ENCODE peak calls at places on chromosome 22, in ten cellular contexts. One of them, this sample, is unnamed.

GRCh38 chr22:30742291-30743256 is 47.9 kb downstream of the OSBP2 start:
- DNase-seq in neural progenitor cell: no peak
- DNase-seq in fibroblast of mammary gland: peak
- DNase-seq in GM06990: no peak
- DNase-seq in AG04450: no peak
- DNase-seq in tibial nerve: no peak
- DNase-seq in fibroblast of lung: peak
- DNase-seq in lower leg skin: no peak
- DNase-seq in uterus: no peak
- DNase-seq in B cell: no peak
- DNase-seq in this sample: no peak

GRCh38 chr22:37616205-37617083 is 7.8 kb downstream of the GGA1 start:
- DNase-seq in fibroblast of lung: no peak
- DNase-seq in fibroblast of mammary gland: peak
- DNase-seq in GM06990: no peak
- DNase-seq in neural progenitor cell: no peak
- DNase-seq in lower leg skin: no peak
- DNase-seq in tibial nerve: no peak
- DNase-seq in AG04450: no peak
- DNase-seq in B cell: peak
- DNase-seq in uterus: no peak
- DNase-seq in this sample: no peak

GRCh38 chr22:42459273-42460040 is 27.3 kb upstream of the NFAM1 start:
- DNase-seq in uterus: no peak
- DNase-seq in B cell: no peak
- DNase-seq in tibial nerve: no peak
- DNase-seq in fibroblast of lung: no peak
- DNase-seq in GM06990: no peak
- DNase-seq in AG04450: no peak
- DNase-seq in neural progenitor cell: no peak
- DNase-seq in lower leg skin: no peak
- DNase-seq in fibroblast of mammary gland: no peak
- DNase-seq in this sample: no peak

GRCh38 chr22:46547883-46548244 is 10.4 kb upstream of the CELSR1 start:
- DNase-seq in AG04450: peak
- DNase-seq in lower leg skin: peak
- DNase-seq in fibroblast of mammary gland: peak
- DNase-seq in tibial nerve: peak
- DNase-seq in uterus: peak
- DNase-seq in GM06990: no peak
- DNase-seq in neural progenitor cell: no peak
- DNase-seq in fibroblast of lung: peak
- DNase-seq in B cell: no peak
- DNase-seq in this sample: no peak

GRCh38 chr22:46614070-46614931 is 5.9 kb upstream of the GRAMD4 start:
- DNase-seq in B cell: peak
- DNase-seq in fibroblast of lung: no peak
- DNase-seq in uterus: no peak
- DNase-seq in lower leg skin: no peak
- DNase-seq in fibroblast of mammary gland: no peak
- DNase-seq in GM06990: peak
- DNase-seq in AG04450: no peak
- DNase-seq in tibial nerve: no peak
- DNase-seq in neural progenitor cell: no peak
- DNase-seq in this sample: no peak

GRCh38 chr22:35397095-35397904 is 2.6 kb upstream of the MCM5 start:
- DNase-seq in fibroblast of lung: peak
- DNase-seq in GM06990: no peak
- DNase-seq in uterus: no peak
- DNase-seq in tibial nerve: no peak
- DNase-seq in fibroblast of mammary gland: peak
- DNase-seq in lower leg skin: no peak
- DNase-seq in AG04450: no peak
- DNase-seq in neural progenitor cell: no peak
- DNase-seq in B cell: no peak
- DNase-seq in this sample: no peak

GRCh38 chr22:46072030-46072881 is 78.1 kb upstream of the PPARA start:
- DNase-seq in tibial nerve: peak
- DNase-seq in neural progenitor cell: peak
- DNase-seq in fibroblast of lung: peak
- DNase-seq in AG04450: no peak
- DNase-seq in uterus: peak
- DNase-seq in lower leg skin: no peak
- DNase-seq in fibroblast of mammary gland: peak
- DNase-seq in B cell: peak
- DNase-seq in GM06990: peak
- DNase-seq in this sample: peak

GRCh38 chr22:22110548-22111266 is 128.1 kb upstream of the TOP3B start:
- DNase-seq in AG04450: peak
- DNase-seq in lower leg skin: no peak
- DNase-seq in fibroblast of lung: peak
- DNase-seq in uterus: peak
- DNase-seq in fibroblast of mammary gland: peak
- DNase-seq in GM06990: no peak
- DNase-seq in neural progenitor cell: peak
- DNase-seq in tibial nerve: no peak
- DNase-seq in B cell: peak
- DNase-seq in this sample: no peak

GRCh38 chr22:50612715-50613221 is 12.2 kb downstream of the MAPK8IP2 start:
- DNase-seq in neural progenitor cell: peak
- DNase-seq in GM06990: no peak
- DNase-seq in fibroblast of mammary gland: no peak
- DNase-seq in uterus: no peak
- DNase-seq in AG04450: no peak
- DNase-seq in B cell: no peak
- DNase-seq in lower leg skin: no peak
- DNase-seq in fibroblast of lung: no peak
- DNase-seq in tibial nerve: no peak
- DNase-seq in this sample: no peak

GRCh38 chr22:35334010-35334409 is 34.3 kb downstream of the TOM1 start:
- DNase-seq in AG04450: no peak
- DNase-seq in fibroblast of lung: no peak
- DNase-seq in B cell: no peak
- DNase-seq in neural progenitor cell: no peak
- DNase-seq in GM06990: peak
- DNase-seq in fibroblast of mammary gland: no peak
- DNase-seq in uterus: no peak
- DNase-seq in tibial nerve: no peak
- DNase-seq in lower leg skin: no peak
- DNase-seq in this sample: no peak

GRCh38 chr22:47127441-47127871 is 365.0 kb downstream of the TBC1D22A start:
- DNase-seq in GM06990: no peak
- DNase-seq in B cell: no peak
- DNase-seq in uterus: no peak
- DNase-seq in lower leg skin: no peak
- DNase-seq in neural progenitor cell: no peak
- DNase-seq in fibroblast of mammary gland: no peak
- DNase-seq in fibroblast of lung: no peak
- DNase-seq in AG04450: no peak
- DNase-seq in tibial nerve: no peak
- DNase-seq in this sample: no peak

GRCh38 chr22:28155808-28156207 is 236.8 kb upstream of the PITPNB start:
- DNase-seq in neural progenitor cell: no peak
- DNase-seq in tibial nerve: no peak
- DNase-seq in lower leg skin: no peak
- DNase-seq in GM06990: no peak
- DNase-seq in uterus: no peak
- DNase-seq in B cell: no peak
- DNase-seq in fibroblast of lung: no peak
- DNase-seq in fibroblast of mammary gland: peak
- DNase-seq in AG04450: no peak
- DNase-seq in this sample: no peak

GRCh38 chr22:19523240-19524169 is 705 bp downstream of the CLDN5 start:
- DNase-seq in B cell: no peak
- DNase-seq in neural progenitor cell: peak
- DNase-seq in lower leg skin: no peak
- DNase-seq in AG04450: no peak
- DNase-seq in fibroblast of mammary gland: peak
- DNase-seq in uterus: no peak
- DNase-seq in fibroblast of lung: peak
- DNase-seq in GM06990: peak
- DNase-seq in tibial nerve: no peak
- DNase-seq in this sample: no peak

GRCh38 chr22:39494471-39495120 is 7.5 kb upstream of the MIEF1 start:
- DNase-seq in AG04450: no peak
- DNase-seq in neural progenitor cell: no peak
- DNase-seq in uterus: no peak
- DNase-seq in fibroblast of lung: no peak
- DNase-seq in lower leg skin: no peak
- DNase-seq in tibial nerve: no peak
- DNase-seq in B cell: no peak
- DNase-seq in GM06990: no peak
- DNase-seq in fibroblast of mammary gland: peak
- DNase-seq in this sample: no peak
- TF ChIP-seq CTCF in AG04450: no peak
- TF ChIP-seq CTCF in neural progenitor cell: no peak
- TF ChIP-seq CTCF in uterus: no peak
- TF ChIP-seq CTCF in fibroblast of lung: no peak
- TF ChIP-seq CTCF in lower leg skin: no peak
- TF ChIP-seq CTCF in tibial nerve: no peak
- TF ChIP-seq CTCF in B cell: no peak
- TF ChIP-seq CTCF in GM06990: no peak
- TF ChIP-seq CTCF in fibroblast of mammary gland: no peak
- TF ChIP-seq CTCF in this sample: no peak

DNA sequence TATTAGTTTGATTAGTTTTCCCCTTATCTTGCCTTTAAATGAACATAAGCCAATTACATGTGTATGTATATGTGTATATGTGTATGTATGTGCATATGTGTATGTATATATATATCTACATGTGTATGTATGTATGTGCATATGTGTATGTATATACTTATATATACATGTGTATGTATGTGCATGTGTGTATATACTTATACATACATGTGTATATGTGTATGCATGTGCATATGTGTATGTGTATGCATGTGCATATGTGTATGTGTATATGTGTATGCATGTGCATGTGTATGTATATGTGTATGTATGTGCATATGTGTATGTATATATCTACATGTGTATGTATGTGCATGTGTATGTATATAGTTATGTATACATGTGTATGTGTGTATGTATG is 65.5 kb upstream of the CCT8L2 start:
- DNase-seq in GM06990: no peak
- DNase-seq in tibial nerve: no peak
- DNase-seq in AG04450: no peak
- DNase-seq in neural progenitor cell: no peak
- DNase-seq in lower leg skin: no peak
- DNase-seq in B cell: no peak
- DNase-seq in fibroblast of mammary gland: no peak
- DNase-seq in fibroblast of lung: no peak
- DNase-seq in uterus: no peak
- DNase-seq in this sample: no peak
- TF ChIP-seq CTCF in GM06990: no peak
- TF ChIP-seq CTCF in tibial nerve: no peak
- TF ChIP-seq CTCF in AG04450: no peak
- TF ChIP-seq CTCF in neural progenitor cell: no peak
- TF ChIP-seq CTCF in lower leg skin: no peak
- TF ChIP-seq CTCF in B cell: no peak
- TF ChIP-seq CTCF in fibroblast of mammary gland: no peak
- TF ChIP-seq CTCF in fibroblast of lung: no peak
- TF ChIP-seq CTCF in uterus: no peak
- TF ChIP-seq CTCF in this sample: no peak

GRCh38 chr22:21104126-21104691 is 58.5 kb downstream of the LRRC74B start:
- DNase-seq in uterus: no peak
- DNase-seq in fibroblast of lung: no peak
- DNase-seq in tibial nerve: no peak
- DNase-seq in neural progenitor cell: no peak
- DNase-seq in B cell: no peak
- DNase-seq in AG04450: no peak
- DNase-seq in GM06990: no peak
- DNase-seq in lower leg skin: no peak
- DNase-seq in fibroblast of mammary gland: no peak
- DNase-seq in this sample: no peak
- TF ChIP-seq CTCF in uterus: no peak
- TF ChIP-seq CTCF in fibroblast of lung: no peak
- TF ChIP-seq CTCF in tibial nerve: no peak
- TF ChIP-seq CTCF in neural progenitor cell: no peak
- TF ChIP-seq CTCF in B cell: no peak
- TF ChIP-seq CTCF in AG04450: peak
- TF ChIP-seq CTCF in GM06990: no peak
- TF ChIP-seq CTCF in lower leg skin: no peak
- TF ChIP-seq CTCF in fibroblast of mammary gland: no peak
- TF ChIP-seq CTCF in this sample: no peak

GRCh38 chr22:48742556-48743343 is 1084.9 kb downstream of the BRD1 start:
- DNase-seq in fibroblast of lung: no peak
- DNase-seq in fibroblast of mammary gland: no peak
- DNase-seq in GM06990: no peak
- DNase-seq in uterus: no peak
- DNase-seq in neural progenitor cell: no peak
- DNase-seq in lower leg skin: no peak
- DNase-seq in tibial nerve: no peak
- DNase-seq in AG04450: no peak
- DNase-seq in B cell: no peak
- DNase-seq in this sample: no peak

GRCh38 chr22:48742191-48742555 is 1085.5 kb downstream of the BRD1 start:
- DNase-seq in uterus: no peak
- DNase-seq in AG04450: no peak
- DNase-seq in lower leg skin: no peak
- DNase-seq in neural progenitor cell: no peak
- DNase-seq in fibroblast of mammary gland: no peak
- DNase-seq in tibial nerve: no peak
- DNase-seq in fibroblast of lung: no peak
- DNase-seq in B cell: no peak
- DNase-seq in GM06990: no peak
- DNase-seq in this sample: no peak

GRCh38 chr22:48744967-48745841 is 1082.5 kb downstream of the BRD1 start:
- DNase-seq in uterus: no peak
- DNase-seq in fibroblast of lung: no peak
- DNase-seq in lower leg skin: peak
- DNase-seq in GM06990: no peak
- DNase-seq in AG04450: no peak
- DNase-seq in neural progenitor cell: no peak
- DNase-seq in fibroblast of mammary gland: no peak
- DNase-seq in tibial nerve: no peak
- DNase-seq in B cell: no peak
- DNase-seq in this sample: no peak

GRCh38 chr22:48744283-48744641 is 1083.4 kb downstream of the BRD1 start:
- DNase-seq in GM06990: no peak
- DNase-seq in fibroblast of mammary gland: no peak
- DNase-seq in AG04450: no peak
- DNase-seq in tibial nerve: no peak
- DNase-seq in B cell: no peak
- DNase-seq in uterus: no peak
- DNase-seq in fibroblast of lung: no peak
- DNase-seq in lower leg skin: no peak
- DNase-seq in neural progenitor cell: no peak
- DNase-seq in this sample: no peak

DNA sequence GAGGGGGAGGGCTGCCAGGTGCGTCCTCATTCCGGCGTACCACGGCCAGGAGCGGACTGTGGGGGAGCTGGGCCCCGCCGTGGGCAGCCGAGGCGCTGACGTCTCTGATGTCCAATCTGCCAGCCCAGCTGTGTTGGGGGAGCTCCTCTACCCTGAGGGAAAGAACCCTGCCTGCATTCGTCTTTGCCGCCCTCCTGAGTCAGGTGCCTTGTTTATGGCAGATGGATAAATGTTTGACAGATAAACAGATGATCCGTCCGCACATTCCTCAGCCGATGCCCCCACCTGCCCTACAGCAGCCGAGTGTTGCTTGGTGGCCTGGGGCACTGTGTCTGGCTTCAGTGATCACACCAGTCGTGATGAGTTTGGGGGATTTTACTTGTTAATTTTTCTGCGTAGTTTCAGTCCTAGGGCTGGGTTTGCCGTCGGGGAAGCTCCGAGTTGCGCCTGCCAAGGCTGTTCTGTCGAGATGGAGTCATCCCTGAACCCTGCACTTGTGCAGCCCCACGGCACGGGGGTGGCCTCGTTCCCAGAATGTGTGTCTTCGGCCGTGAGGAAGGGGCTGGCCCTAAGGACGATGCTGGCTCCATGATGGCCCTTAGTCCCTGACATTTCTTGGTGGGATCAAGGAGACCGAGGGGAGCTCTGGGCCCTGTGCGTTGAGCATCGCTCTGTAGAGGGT is 1083.9 kb downstream of the BRD1 start:
- DNase-seq in GM06990: no peak
- DNase-seq in neural progenitor cell: no peak
- DNase-seq in fibroblast of mammary gland: no peak
- DNase-seq in tibial nerve: no peak
- DNase-seq in fibroblast of lung: no peak
- DNase-seq in B cell: no peak
- DNase-seq in uterus: no peak
- DNase-seq in lower leg skin: no peak
- DNase-seq in AG04450: no peak
- DNase-seq in this sample: no peak
- TF ChIP-seq CTCF in GM06990: no peak
- TF ChIP-seq CTCF in neural progenitor cell: no peak
- TF ChIP-seq CTCF in fibroblast of mammary gland: no peak
- TF ChIP-seq CTCF in tibial nerve: no peak
- TF ChIP-seq CTCF in fibroblast of lung: no peak
- TF ChIP-seq CTCF in B cell: no peak
- TF ChIP-seq CTCF in uterus: no peak
- TF ChIP-seq CTCF in lower leg skin: no peak
- TF ChIP-seq CTCF in AG04450: no peak
- TF ChIP-seq CTCF in this sample: no peak